ENCODE peak calls at places on chromosomes 2 and 18, in six cellular contexts. W is breast epithelium, R is suprapubic skin, Y is heart left ventricle, B is GM12891, K is A549. C is an unnamed sample.

GRCh38 chr2:230690439-230690838 is 22.2 kb upstream of the CAB39 start:
- DNase-seq in W (no peak), R (peak), Y (no peak), B (no peak), K (no peak), C (no peak)

GRCh38 chr2:112140413-112140802 is 2.2 kb downstream of the FBLN7 start:
- DNase-seq in W (no peak), R (no peak), Y (no peak), B (no peak), K (no peak), C (no peak)

GRCh38 chr2:181573140-181573736 is 83.7 kb downstream of the CERKL start:
- DNase-seq in W (no peak), R (no peak), Y (no peak), B (no peak), K (peak), C (peak)

GRCh38 chr2:153971250-153971649 is 99.5 kb downstream of the GALNT13 start:
- DNase-seq in W (no peak), R (no peak), Y (no peak), B (no peak), K (no peak), C (no peak)

GRCh38 chr2:36352024-36352398 is 3.6 kb upstream of the CRIM1 start:
- DNase-seq in W (no peak), R (no peak), Y (no peak), B (no peak), K (peak), C (peak)

GRCh38 chr2:29518988-29519925 is 402.1 kb downstream of the ALK start:
- DNase-seq in W (no peak), R (no peak), Y (no peak), B (no peak), K (no peak), C (no peak)

GRCh38 chr2:95379616-95379925 is 22.9 kb upstream of the FAHD2A start:
- DNase-seq in W (peak), R (peak), Y (no peak), B (no peak), K (no peak), C (no peak)

GRCh38 chr2:223762853-223763252 is 74.5 kb downstream of the AP1S3 start:
- DNase-seq in W (no peak), R (no peak), Y (no peak), B (no peak), K (no peak), C (no peak)

GRCh38 chr2:229868794-229869193 is 53.0 kb downstream of the TRIP12 start:
- DNase-seq in W (no peak), R (no peak), Y (no peak), B (no peak), K (no peak), C (no peak)

GRCh38 chr2:232588680-232589585 is 38.4 kb downstream of the EIF4E2 start:
- DNase-seq in W (no peak), R (no peak), Y (peak), B (no peak), K (peak), C (no peak)

GRCh38 chr2:30310955-30311354 is 79.6 kb downstream of the LBH start:
- DNase-seq in W (no peak), R (no peak), Y (no peak), B (no peak), K (no peak), C (peak)

GRCh38 chr18:9364242-9364641 is 29.7 kb downstream of the TWSG1 start:
- DNase-seq in W (no peak), R (no peak), Y (no peak), B (no peak), K (no peak), C (no peak)

GRCh38 chr2:17166506-17166905 is 351.7 kb downstream of the RAD51AP2 start:
- DNase-seq in W (no peak), R (no peak), Y (no peak), B (no peak), K (no peak), C (no peak)

GRCh38 chr18:7600036-7600435 is 32.9 kb downstream of the PTPRM start:
- DNase-seq in W (no peak), R (no peak), Y (no peak), B (no peak), K (no peak), C (no peak)

GRCh38 chr2:579351-579886 is 97.8 kb downstream of the TMEM18 start:
- DNase-seq in W (no peak), R (no peak), Y (no peak), B (no peak), K (no peak), C (no peak)

GRCh38 chr2:200758341-200758740 is 53.4 kb upstream of the BZW1 start:
- DNase-seq in W (no peak), R (no peak), Y (no peak), B (no peak), K (no peak), C (no peak)

GRCh38 chr2:136765736-136766323 is 485 bp downstream of the THSD7B start:
- DNase-seq in W (no peak), R (no peak), Y (no peak), B (peak), K (no peak), C (no peak)

GRCh38 chr2:237628482-237629187 is 1.2 kb downstream of the LRRFIP1 start:
- DNase-seq in W (no peak), R (no peak), Y (no peak), B (no peak), K (no peak), C (no peak)

GRCh38 chr2:170822885-170823799 is 6.5 kb downstream of the GAD1 start:
- DNase-seq in W (no peak), R (no peak), Y (no peak), B (no peak), K (no peak), C (peak)

GRCh38 chr2:101469863-101470262 is 5.0 kb downstream of the RFX8 start:
- DNase-seq in W (no peak), R (no peak), Y (no peak), B (no peak), K (no peak), C (no peak)

GRCh38 chr18:24792164-24792563 is 331.7 kb downstream of the HRH4 start:
- DNase-seq in W (no peak), R (no peak), Y (no peak), B (no peak), K (no peak), C (no peak)

GRCh38 chr2:24813645-24814257 is 20.5 kb downstream of the CENPO start:
- DNase-seq in W (no peak), R (no peak), Y (no peak), B (no peak), K (no peak), C (no peak)

GRCh38 chr2:182445566-182445965 is 18.7 kb upstream of the PDE1A start:
- DNase-seq in W (no peak), R (no peak), Y (no peak), B (no peak), K (no peak), C (no peak)

GRCh38 chr2:102040229-102040628 is 48.5 kb downstream of the IL1R2 start:
- DNase-seq in W (no peak), R (no peak), Y (no peak), B (no peak), K (no peak), C (no peak)

GRCh38 chr2:7736646-7737305 is 819.6 kb downstream of the RNF144A start:
- DNase-seq in W (no peak), R (no peak), Y (no peak), B (no peak), K (peak), C (no peak)

GRCh38 chr2:233793465-233794127 is 15.5 kb downstream of the MROH2A start:
- DNase-seq in W (no peak), R (no peak), Y (no peak), B (no peak), K (no peak), C (no peak)

GRCh38 chr18:26429535-26429934 is 118.8 kb downstream of the KCTD1 start:
- DNase-seq in W (no peak), R (peak), Y (no peak), B (no peak), K (peak), C (no peak)

GRCh38 chr2:23525137-23525765 is 140.3 kb downstream of the KLHL29 start:
- DNase-seq in W (no peak), R (no peak), Y (no peak), B (no peak), K (no peak), C (no peak)

GRCh38 chr18:59065684-59066083 is 74.0 kb upstream of the SEC11C start:
- DNase-seq in W (no peak), R (no peak), Y (no peak), B (no peak), K (peak), C (no peak)

GRCh38 chr18:54405290-54405689 is 47.6 kb downstream of the C18orf54 start:
- DNase-seq in W (no peak), R (no peak), Y (no peak), B (no peak), K (no peak), C (no peak)

GRCh38 chr2:152716805-152717241 is 438 bp downstream of the PRPF40A start:
- DNase-seq in W (no peak), R (no peak), Y (no peak), B (no peak), K (peak), C (peak)

GRCh38 chr2:48932667-48933066 is 177.1 kb upstream of the LHCGR start:
- DNase-seq in W (no peak), R (no peak), Y (no peak), B (no peak), K (no peak), C (no peak)

GRCh38 chr2:168064011-168064998 is 183.1 kb downstream of the STK39 start:
- DNase-seq in W (no peak), R (no peak), Y (no peak), B (no peak), K (no peak), C (no peak)

GRCh38 chr2:168518555-168519066 is 62.5 kb downstream of the CERS6 start:
- DNase-seq in W (no peak), R (no peak), Y (peak), B (no peak), K (no peak), C (no peak)

GRCh38 chr2:74267068-74267467 is 68.7 kb downstream of the MTHFD2 start:
- DNase-seq in W (no peak), R (no peak), Y (no peak), B (peak), K (peak), C (peak)

GRCh38 chr2:187985923-187986322 is 305.8 kb upstream of the GULP1 start:
- DNase-seq in W (no peak), R (no peak), Y (no peak), B (no peak), K (no peak), C (no peak)

GRCh38 chr2:47272905-47273758 is 118.0 kb upstream of the STPG4 start:
- DNase-seq in W (no peak), R (no peak), Y (no peak), B (no peak), K (no peak), C (no peak)

GRCh38 chr2:139281124-139281523 is 500.9 kb upstream of the NXPH2 start:
- DNase-seq in W (no peak), R (no peak), Y (no peak), B (no peak), K (no peak), C (no peak)

GRCh38 chr2:285506-285905 is 2.4 kb downstream of the ALKAL2 start:
- DNase-seq in W (no peak), R (no peak), Y (no peak), B (no peak), K (no peak), C (no peak)

GRCh38 chr2:85541262-85541661 is 2.3 kb downstream of the MAT2A start:
- DNase-seq in W (no peak), R (no peak), Y (no peak), B (no peak), K (no peak), C (no peak)

GRCh38 chr2:85538507-85539360 is at the start of gene MAT2A:
- DNase-seq in W (peak), R (peak), Y (peak), B (peak), K (peak), C (peak)

GRCh38 chr2:85539361-85540130 is 578 bp downstream of the MAT2A start:
- DNase-seq in W (peak), R (peak), Y (peak), B (no peak), K (peak), C (peak)

GRCh38 chr2:85541753-85542457 is 2.9 kb downstream of the MAT2A start:
- DNase-seq in W (no peak), R (no peak), Y (no peak), B (no peak), K (no peak), C (no peak)

GRCh38 chr2:85540131-85540587 is 1.2 kb downstream of the MAT2A start:
- DNase-seq in W (no peak), R (no peak), Y (no peak), B (no peak), K (peak), C (peak)
- TF ChIP-seq POLR2A in W (no peak), R (no peak), Y (no peak), B (no peak), K (no peak), C (peak)

GRCh38 chr2:235638541-235639192 is 144.8 kb downstream of the AGAP1 start:
- DNase-seq in W (no peak), R (no peak), Y (no peak), B (no peak), K (no peak), C (peak)

GRCh38 chr2:235639885-235640284 is 146.0 kb downstream of the AGAP1 start:
- DNase-seq in W (no peak), R (no peak), Y (no peak), B (no peak), K (no peak), C (peak)

GRCh38 chr2:235640900-235641299 is 147.1 kb downstream of the AGAP1 start:
- DNase-seq in W (no peak), R (no peak), Y (no peak), B (no peak), K (no peak), C (no peak)

GRCh38 chr2:235637906-235638305 is 144.1 kb downstream of the AGAP1 start:
- DNase-seq in W (no peak), R (no peak), Y (no peak), B (no peak), K (no peak), C (peak)

GRCh38 chr2:235639387-235639786 is 145.5 kb downstream of the AGAP1 start:
- DNase-seq in W (no peak), R (peak), Y (peak), B (no peak), K (peak), C (peak)
- TF ChIP-seq POLR2A in W (no peak), R (peak), Y (no peak), B (no peak), K (no peak), C (no peak)

GRCh38 chr2:113142290-113142689 is 14.9 kb downstream of the IL1RN start:
- DNase-seq in W (no peak), R (no peak), Y (no peak), B (no peak), K (no peak), C (no peak)
- TF ChIP-seq POLR2A in W (no peak), R (no peak), Y (no peak), B (no peak), K (no peak), C (no peak)

DNA sequence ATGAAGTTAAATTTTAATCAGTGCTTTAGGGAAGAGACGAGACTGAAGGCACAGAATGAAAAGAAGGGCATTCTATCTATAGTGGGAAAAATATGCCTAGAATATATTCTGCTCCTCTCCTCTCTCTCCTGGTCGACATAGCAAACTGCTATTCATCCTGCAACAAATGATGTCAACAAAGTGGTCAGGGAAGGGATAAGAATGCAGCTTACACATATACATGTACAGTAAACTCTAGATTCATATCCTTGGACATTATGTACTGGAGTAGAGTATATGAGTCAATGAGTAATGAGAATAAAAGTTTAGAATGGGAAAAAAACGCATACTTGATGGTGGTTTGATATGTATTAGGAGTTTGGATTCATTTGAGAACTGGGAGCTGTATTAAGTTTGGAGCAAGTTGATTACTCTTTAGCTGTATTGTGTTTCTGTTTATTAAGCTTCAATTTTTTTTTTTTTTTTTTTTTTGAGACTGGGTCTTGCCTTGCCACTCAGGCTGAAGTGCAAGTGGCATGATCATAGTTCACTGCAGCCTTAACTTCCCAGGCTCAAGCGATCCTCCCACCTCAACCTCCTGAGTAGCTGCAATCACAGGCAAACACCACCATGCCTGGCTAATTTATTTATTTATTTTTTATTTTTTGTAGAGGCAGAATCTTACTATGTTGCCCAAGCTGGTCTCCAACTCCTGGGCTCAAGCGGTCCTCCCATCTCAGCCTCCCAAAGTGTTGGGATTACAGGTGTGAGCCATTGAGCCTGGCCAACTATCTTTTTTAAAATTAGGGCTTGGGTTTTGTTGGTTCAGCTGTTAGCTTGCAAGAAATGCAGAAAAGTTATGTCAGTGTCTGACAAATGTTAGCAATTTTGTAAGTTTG is 53.8 kb downstream of the STAT1 start:
- DNase-seq in W (no peak), R (no peak), Y (no peak), B (no peak), K (no peak), C (no peak)
- TF ChIP-seq POLR2A in W (no peak), R (no peak), Y (no peak), B (peak), K (no peak), C (no peak)

GRCh38 chr2:86203614-86204013 is 4.4 kb downstream of the MRPL35 start:
- DNase-seq in W (no peak), R (no peak), Y (no peak), B (no peak), K (no peak), C (no peak)

GRCh38 chr2:86204458-86204857 is 5.2 kb downstream of the MRPL35 start:
- DNase-seq in W (no peak), R (no peak), Y (no peak), B (no peak), K (no peak), C (no peak)

GRCh38 chr2:86201951-86202692 is 2.9 kb downstream of the MRPL35 start:
- DNase-seq in W (no peak), R (no peak), Y (no peak), B (no peak), K (no peak), C (peak)

GRCh38 chr2:86199834-86200177 is 549 bp downstream of the MRPL35 start:
- DNase-seq in W (no peak), R (no peak), Y (no peak), B (no peak), K (no peak), C (peak)

DNA sequence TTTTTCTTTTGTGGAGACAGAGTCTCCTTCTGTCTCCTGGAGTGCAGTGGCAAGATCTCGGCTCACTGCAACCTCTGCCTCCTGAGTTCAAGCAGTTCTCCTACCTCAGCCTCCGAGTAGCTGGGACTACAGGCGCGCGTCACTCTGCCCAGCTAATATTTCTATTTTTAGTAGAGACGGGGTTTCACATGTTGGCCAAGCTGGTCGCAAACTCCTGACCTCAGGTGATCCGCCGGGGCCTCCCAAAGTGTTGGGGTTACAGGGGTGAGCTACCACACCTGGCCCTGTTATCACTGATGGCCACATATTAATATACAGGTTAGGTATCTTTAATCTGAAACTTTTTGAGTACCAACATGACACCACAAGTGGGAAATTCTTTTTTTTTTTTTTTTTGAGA is 3.4 kb downstream of the MRPL35 start:
- DNase-seq in W (no peak), R (no peak), Y (peak), B (no peak), K (no peak), C (no peak)
- TF ChIP-seq POLR2A in W (no peak), R (no peak), Y (no peak), B (no peak), K (no peak), C (no peak)